ENCODE peak calls at places on chromosomes 3 and 15, in nine cellular contexts. One of them, this sample, is unnamed.

GRCh38 chr3:11903047-11903446 is 56.4 kb upstream of the TAMM41 start:
- DNase-seq in GM13977: no peak
- DNase-seq in HS-5: no peak
- DNase-seq in Peyer's patch: no peak
- DNase-seq in HS-27A: no peak
- DNase-seq in tibial artery: no peak
- DNase-seq in left kidney: no peak
- DNase-seq in AG09319: no peak
- DNase-seq in OCI-LY7: no peak
- DNase-seq in this sample: no peak

GRCh38 chr3:188769833-188770232 is 401.9 kb upstream of the TPRG1 start:
- DNase-seq in GM13977: no peak
- DNase-seq in HS-5: no peak
- DNase-seq in Peyer's patch: no peak
- DNase-seq in HS-27A: no peak
- DNase-seq in tibial artery: no peak
- DNase-seq in left kidney: peak; percentile 18
- DNase-seq in AG09319: no peak
- DNase-seq in OCI-LY7: no peak
- DNase-seq in this sample: no peak

GRCh38 chr3:42778644-42779043 is 5.6 kb upstream of the CCDC13 start:
- DNase-seq in GM13977: no peak
- DNase-seq in HS-5: no peak
- DNase-seq in Peyer's patch: no peak
- DNase-seq in HS-27A: no peak
- DNase-seq in tibial artery: no peak
- DNase-seq in left kidney: no peak
- DNase-seq in AG09319: peak; percentile 73
- DNase-seq in OCI-LY7: no peak
- DNase-seq in this sample: no peak

GRCh38 chr3:32934150-32934742 is 17.2 kb upstream of the CCR4 start:
- DNase-seq in GM13977: no peak
- DNase-seq in HS-5: no peak
- DNase-seq in Peyer's patch: no peak
- DNase-seq in HS-27A: no peak
- DNase-seq in tibial artery: no peak
- DNase-seq in left kidney: peak; percentile 47
- DNase-seq in AG09319: no peak
- DNase-seq in OCI-LY7: peak; percentile 20
- DNase-seq in this sample: no peak

GRCh38 chr3:129940086-129940485 is 34.4 kb upstream of the TRH start:
- DNase-seq in GM13977: no peak
- DNase-seq in HS-5: no peak
- DNase-seq in Peyer's patch: no peak
- DNase-seq in HS-27A: no peak
- DNase-seq in tibial artery: no peak
- DNase-seq in left kidney: no peak
- DNase-seq in AG09319: no peak
- DNase-seq in OCI-LY7: no peak
- DNase-seq in this sample: no peak

GRCh38 chr3:31908391-31909097 is 72.5 kb downstream of the OSBPL10 start:
- DNase-seq in GM13977: no peak
- DNase-seq in HS-5: no peak
- DNase-seq in Peyer's patch: no peak
- DNase-seq in HS-27A: no peak
- DNase-seq in tibial artery: no peak
- DNase-seq in left kidney: peak; percentile 45
- DNase-seq in AG09319: no peak
- DNase-seq in OCI-LY7: peak; percentile 74
- DNase-seq in this sample: no peak

GRCh38 chr15:29687204-29687768 is 135.0 kb downstream of the TJP1 start:
- DNase-seq in GM13977: no peak
- DNase-seq in HS-5: no peak
- DNase-seq in Peyer's patch: no peak
- DNase-seq in HS-27A: no peak
- DNase-seq in tibial artery: peak; percentile 51
- DNase-seq in left kidney: no peak
- DNase-seq in AG09319: no peak
- DNase-seq in OCI-LY7: no peak
- DNase-seq in this sample: no peak

GRCh38 chr3:136209921-136210320 is 13.8 kb upstream of the MSL2 start:
- DNase-seq in GM13977: no peak
- DNase-seq in HS-5: no peak
- DNase-seq in Peyer's patch: no peak
- DNase-seq in HS-27A: no peak
- DNase-seq in tibial artery: no peak
- DNase-seq in left kidney: no peak
- DNase-seq in AG09319: no peak
- DNase-seq in OCI-LY7: no peak
- DNase-seq in this sample: no peak

GRCh38 chr15:60964527-60964926 is 264.6 kb downstream of the RORA start:
- DNase-seq in GM13977: no peak
- DNase-seq in HS-5: no peak
- DNase-seq in Peyer's patch: no peak
- DNase-seq in HS-27A: no peak
- DNase-seq in tibial artery: no peak
- DNase-seq in left kidney: no peak
- DNase-seq in AG09319: no peak
- DNase-seq in OCI-LY7: no peak
- DNase-seq in this sample: no peak

GRCh38 chr15:44215594-44215993 is 20.5 kb upstream of the FRMD5 start:
- DNase-seq in GM13977: no peak
- DNase-seq in HS-5: peak; percentile 91
- DNase-seq in Peyer's patch: no peak
- DNase-seq in HS-27A: peak; percentile 81
- DNase-seq in tibial artery: no peak
- DNase-seq in left kidney: no peak
- DNase-seq in AG09319: peak; percentile 45
- DNase-seq in OCI-LY7: no peak
- DNase-seq in this sample: peak; percentile 33

GRCh38 chr3:11379238-11379823 is 107.1 kb downstream of the ATG7 start:
- DNase-seq in GM13977: peak; percentile 28
- DNase-seq in HS-5: peak; percentile 37
- DNase-seq in Peyer's patch: no peak
- DNase-seq in HS-27A: peak; percentile 48
- DNase-seq in tibial artery: no peak
- DNase-seq in left kidney: peak; percentile 80
- DNase-seq in AG09319: no peak
- DNase-seq in OCI-LY7: peak; percentile 53
- DNase-seq in this sample: peak; percentile 52

GRCh38 chr15:27871078-27871695 is 227.9 kb downstream of the OCA2 start:
- DNase-seq in GM13977: no peak
- DNase-seq in HS-5: no peak
- DNase-seq in Peyer's patch: no peak
- DNase-seq in HS-27A: no peak
- DNase-seq in tibial artery: no peak
- DNase-seq in left kidney: no peak
- DNase-seq in AG09319: no peak
- DNase-seq in OCI-LY7: no peak
- DNase-seq in this sample: no peak

GRCh38 chr15:90545095-90545494 is 15.4 kb downstream of the CRTC3 start:
- DNase-seq in GM13977: no peak
- DNase-seq in HS-5: no peak
- DNase-seq in Peyer's patch: no peak
- DNase-seq in HS-27A: no peak
- DNase-seq in tibial artery: no peak
- DNase-seq in left kidney: no peak
- DNase-seq in AG09319: no peak
- DNase-seq in OCI-LY7: no peak
- DNase-seq in this sample: no peak

GRCh38 chr3:128867200-128868125 is 12.0 kb upstream of the ACAD9 start:
- DNase-seq in GM13977: no peak
- DNase-seq in HS-5: no peak
- DNase-seq in Peyer's patch: no peak
- DNase-seq in HS-27A: no peak
- DNase-seq in tibial artery: no peak
- DNase-seq in left kidney: no peak
- DNase-seq in AG09319: no peak
- DNase-seq in OCI-LY7: no peak
- DNase-seq in this sample: no peak

GRCh38 chr15:57861805-57862586 is 155.5 kb downstream of the POLR2M start:
- DNase-seq in GM13977: no peak
- DNase-seq in HS-5: peak; percentile 67
- DNase-seq in Peyer's patch: no peak
- DNase-seq in HS-27A: peak; percentile 62
- DNase-seq in tibial artery: no peak
- DNase-seq in left kidney: no peak
- DNase-seq in AG09319: peak; percentile 11
- DNase-seq in OCI-LY7: no peak
- DNase-seq in this sample: peak; percentile 78

GRCh38 chr3:171156455-171157005 is 130.0 kb upstream of the SLC2A2 start:
- DNase-seq in GM13977: no peak
- DNase-seq in HS-5: no peak
- DNase-seq in Peyer's patch: no peak
- DNase-seq in HS-27A: no peak
- DNase-seq in tibial artery: no peak
- DNase-seq in left kidney: no peak
- DNase-seq in AG09319: no peak
- DNase-seq in OCI-LY7: no peak
- DNase-seq in this sample: no peak

GRCh38 chr3:13713396-13713795 is 164.5 kb downstream of the FBLN2 start:
- DNase-seq in GM13977: no peak
- DNase-seq in HS-5: no peak
- DNase-seq in Peyer's patch: no peak
- DNase-seq in HS-27A: no peak
- DNase-seq in tibial artery: no peak
- DNase-seq in left kidney: no peak
- DNase-seq in AG09319: no peak
- DNase-seq in OCI-LY7: no peak
- DNase-seq in this sample: no peak

GRCh38 chr15:38709196-38709595 is 144.6 kb upstream of the RASGRP1 start:
- DNase-seq in GM13977: no peak
- DNase-seq in HS-5: no peak
- DNase-seq in Peyer's patch: no peak
- DNase-seq in HS-27A: no peak
- DNase-seq in tibial artery: no peak
- DNase-seq in left kidney: no peak
- DNase-seq in AG09319: no peak
- DNase-seq in OCI-LY7: no peak
- DNase-seq in this sample: no peak

GRCh38 chr3:59559721-59560514 is 510.1 kb upstream of the CFAP20DC start:
- DNase-seq in GM13977: no peak
- DNase-seq in HS-5: peak; percentile 88
- DNase-seq in Peyer's patch: no peak
- DNase-seq in HS-27A: peak; percentile 66
- DNase-seq in tibial artery: no peak
- DNase-seq in left kidney: no peak
- DNase-seq in AG09319: peak; percentile 67
- DNase-seq in OCI-LY7: no peak
- DNase-seq in this sample: peak; percentile 49